ENCODE peak calls at places on chromosomes 13 and 19, in eight cellular contexts. U is foreskin fibroblast; H is CD8-positive, alpha-beta T cell; X is tibial artery; M is IMR-90; S is bronchial epithelial cell; E is heart left ventricle; K is activated B cell treated with CpG ODN at 0.5 μM for 24 hours. O is an unnamed sample.

GRCh38 chr13:47100214-47100853 is 203.5 kb upstream of the HTR2A start:
- DNase-seq in U (no peak), H (no peak), X (no peak), M (peak), S (no peak), E (no peak), K (no peak), O (no peak)

GRCh38 chr13:77034883-77035282 is 7.9 kb upstream of the FBXL3 start:
- DNase-seq in U (peak), H (no peak), X (no peak), M (peak), S (peak), E (no peak), K (no peak), O (peak)

GRCh38 chr13:43016226-43016625 is 7.2 kb upstream of the DNAJC15 start:
- DNase-seq in U (no peak), H (no peak), X (no peak), M (no peak), S (peak), E (no peak), K (no peak), O (no peak)

GRCh38 chr19:40219721-40220276 is 1.6 kb upstream of the TTC9B start:
- DNase-seq in U (peak), H (no peak), X (no peak), M (peak), S (peak), E (no peak), K (no peak), O (peak)

GRCh38 chr13:85383291-85383690 is 415.9 kb downstream of the SLITRK6 start:
- DNase-seq in U (no peak), H (no peak), X (no peak), M (no peak), S (no peak), E (no peak), K (no peak), O (no peak)

GRCh38 chr13:48749144-48749543 is 95.4 kb downstream of the CYSLTR2 start:
- DNase-seq in U (peak), H (no peak), X (no peak), M (peak), S (peak), E (peak), K (no peak), O (peak)

GRCh38 chr13:29743229-29743786 is 107.1 kb downstream of the UBL3 start:
- DNase-seq in U (peak), H (no peak), X (peak), M (peak), S (no peak), E (no peak), K (no peak), O (peak)

GRCh38 chr13:114071991-114072390 is 60.4 kb downstream of the RASA3 start:
- DNase-seq in U (no peak), H (no peak), X (peak), M (no peak), S (no peak), E (peak), K (no peak), O (no peak)

GRCh38 chr13:36420437-36420891 is 11.8 kb upstream of the CCNA1 start:
- DNase-seq in U (peak), H (peak), X (peak), M (peak), S (peak), E (peak), K (peak), O (peak)

GRCh38 chr13:75715598-75716523 is 79.7 kb downstream of the LMO7 start:
- DNase-seq in U (no peak), H (no peak), X (no peak), M (no peak), S (peak), E (no peak), K (no peak), O (peak)

GRCh38 chr13:111974065-111974640 is 92.8 kb upstream of the SOX1 start:
- DNase-seq in U (no peak), H (no peak), X (no peak), M (no peak), S (no peak), E (no peak), K (no peak), O (no peak)

GRCh38 chr19:48858984-48859710 is 9.3 kb downstream of the PLEKHA4 start:
- DNase-seq in U (no peak), H (peak), X (no peak), M (no peak), S (no peak), E (no peak), K (peak), O (no peak)

GRCh38 chr19:40626918-40627317 is 25.7 kb downstream of the LTBP4 start:
- DNase-seq in U (no peak), H (no peak), X (no peak), M (no peak), S (no peak), E (no peak), K (no peak), O (no peak)

GRCh38 chr19:33055718-33056117 is 9.0 kb downstream of the RHPN2 start:
- DNase-seq in U (no peak), H (no peak), X (no peak), M (peak), S (no peak), E (no peak), K (no peak), O (peak)

GRCh38 chr13:25375727-25376358 is 4.1 kb downstream of the ATP8A2 start:
- DNase-seq in U (peak), H (peak), X (no peak), M (peak), S (peak), E (no peak), K (no peak), O (peak)

GRCh38 chr19:52453324-52454094 is at the start of gene ZNF578:
- DNase-seq in U (peak), H (peak), X (peak), M (peak), S (peak), E (peak), K (peak), O (peak)

GRCh38 chr13:39881887-39882286 is 226.4 kb downstream of the COG6 start:
- DNase-seq in U (no peak), H (no peak), X (no peak), M (peak), S (peak), E (no peak), K (no peak), O (peak)

GRCh38 chr13:72255908-72256307 is 388.9 kb upstream of the DACH1 start:
- DNase-seq in U (no peak), H (no peak), X (no peak), M (no peak), S (peak), E (no peak), K (no peak), O (peak)

GRCh38 chr13:47087841-47088240 is 191.0 kb upstream of the HTR2A start:
- DNase-seq in U (peak), H (no peak), X (no peak), M (peak), S (no peak), E (no peak), K (no peak), O (peak)

GRCh38 chr13:39148513-39148961 is 110.3 kb downstream of the NHLRC3 start:
- DNase-seq in U (peak), H (no peak), X (no peak), M (no peak), S (peak), E (no peak), K (no peak), O (peak)

GRCh38 chr13:101730420-101731000 is 278.0 kb downstream of the ITGBL1 start:
- DNase-seq in U (no peak), H (no peak), X (no peak), M (no peak), S (no peak), E (no peak), K (no peak), O (no peak)

GRCh38 chr19:42051166-42052115 is 18.6 kb downstream of the GRIK5 start:
- DNase-seq in U (no peak), H (no peak), X (no peak), M (no peak), S (peak), E (no peak), K (no peak), O (no peak)

GRCh38 chr19:48739835-48740704 is at the start of gene RASIP1:
- DNase-seq in U (no peak), H (no peak), X (no peak), M (no peak), S (no peak), E (peak), K (no peak), O (no peak)

DNA sequence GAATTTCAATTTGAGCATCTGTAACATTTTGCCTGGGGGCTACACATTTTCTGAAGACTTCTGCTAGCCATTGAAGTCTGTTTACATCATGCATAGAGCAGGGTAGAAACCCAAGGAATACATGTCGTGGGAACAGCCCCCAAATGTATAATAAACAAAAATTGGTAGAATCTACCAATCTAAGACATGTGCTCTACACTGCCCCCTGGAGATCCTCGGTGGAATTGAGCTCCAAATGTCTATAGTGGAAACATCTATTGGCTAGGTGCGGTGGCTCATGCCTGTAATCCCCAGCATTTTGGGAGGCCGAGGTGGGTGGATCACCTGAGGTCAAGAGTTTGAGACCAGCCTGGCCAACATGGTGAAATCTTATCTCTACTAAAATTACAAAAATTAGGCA is 57.3 kb downstream of the MBD3L2B start:
- DNase-seq in U (no peak), H (peak), X (no peak), M (no peak), S (no peak), E (no peak), K (no peak), O (no peak)
- TF ChIP-seq CTCF in U (no peak), H (peak), X (no peak), M (no peak), S (peak), E (peak), K (no peak), O (peak)

DNA sequence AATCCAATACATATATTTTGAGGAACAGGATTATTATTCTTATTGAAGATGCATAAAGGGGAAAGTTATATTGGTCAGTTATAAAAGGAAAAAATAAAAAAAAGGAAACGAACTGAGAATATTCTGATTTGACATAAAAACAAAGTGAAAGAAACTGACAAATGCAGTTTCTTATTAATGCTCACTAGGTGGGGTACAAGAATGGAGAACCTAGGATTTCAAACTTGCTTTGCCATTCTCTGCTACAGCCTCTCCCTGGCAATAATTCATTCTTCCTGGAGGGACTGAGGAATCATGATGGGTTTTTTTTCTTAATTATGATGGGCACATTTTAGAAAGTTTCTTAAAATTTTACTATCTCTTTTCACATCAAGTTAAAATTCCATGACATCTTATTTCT is 154.9 kb downstream of the PCDH9 start:
- DNase-seq in U (no peak), H (no peak), X (no peak), M (peak), S (no peak), E (no peak), K (no peak), O (peak)
- TF ChIP-seq CTCF in U (no peak), H (no peak), X (no peak), M (peak), S (no peak), E (peak), K (no peak), O (peak)

GRCh38 chr13:51666839-51667238 is 82.6 kb downstream of the WDFY2 start:
- DNase-seq in U (no peak), H (no peak), X (no peak), M (no peak), S (no peak), E (no peak), K (no peak), O (no peak)

GRCh38 chr13:51663980-51664957 is 80.0 kb downstream of the WDFY2 start:
- DNase-seq in U (no peak), H (no peak), X (no peak), M (no peak), S (peak), E (no peak), K (no peak), O (no peak)

GRCh38 chr13:51668580-51669195 is 84.4 kb downstream of the WDFY2 start:
- DNase-seq in U (no peak), H (no peak), X (no peak), M (no peak), S (no peak), E (no peak), K (no peak), O (no peak)

GRCh38 chr13:51666316-51666715 is 82.1 kb downstream of the WDFY2 start:
- DNase-seq in U (no peak), H (no peak), X (no peak), M (no peak), S (no peak), E (no peak), K (no peak), O (no peak)

DNA sequence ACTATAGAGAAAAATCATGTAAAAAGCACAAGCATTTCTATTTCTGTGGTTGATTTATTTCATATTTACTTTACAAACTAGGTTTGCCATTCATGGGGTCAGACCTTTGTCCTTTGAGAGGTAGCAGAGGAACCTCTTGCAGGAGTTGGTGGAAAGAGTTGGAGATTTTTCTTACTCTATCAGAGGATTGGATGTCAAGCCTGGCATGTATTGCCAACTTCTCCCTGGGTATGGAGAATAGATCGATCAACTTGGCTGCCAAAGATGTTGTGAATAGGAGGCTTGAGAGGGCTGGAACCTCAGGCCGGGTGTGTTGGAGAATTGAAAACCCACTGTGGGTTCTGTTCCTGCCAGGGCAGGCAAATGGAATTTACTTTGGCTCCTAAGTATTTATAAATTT is 81.2 kb downstream of the WDFY2 start:
- DNase-seq in U (no peak), H (no peak), X (no peak), M (no peak), S (no peak), E (no peak), K (no peak), O (no peak)
- TF ChIP-seq CTCF in U (no peak), H (no peak), X (no peak), M (no peak), S (no peak), E (no peak), K (no peak), O (no peak)

DNA sequence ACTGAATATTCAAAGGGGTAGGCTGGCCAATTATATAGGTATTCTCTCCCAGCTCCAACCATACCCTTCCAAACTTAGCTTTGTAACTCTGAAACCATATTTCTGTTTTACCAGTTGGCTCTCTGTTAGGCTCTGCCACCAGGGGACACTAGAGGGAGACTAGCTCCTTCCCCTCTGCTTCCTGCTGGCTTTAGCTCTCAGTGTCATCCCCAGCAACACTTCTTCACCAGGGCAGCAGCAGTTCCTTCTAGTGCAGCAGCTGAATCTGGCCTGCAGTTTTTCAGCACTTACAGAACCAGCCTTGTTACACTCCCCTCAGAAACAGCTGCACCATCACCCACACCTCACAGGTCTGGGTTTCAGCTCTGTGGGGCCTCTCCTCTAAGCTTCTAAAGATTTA is 51.0 kb upstream of the DOCK9 start:
- DNase-seq in U (no peak), H (peak), X (no peak), M (no peak), S (no peak), E (no peak), K (no peak), O (no peak)
- TF ChIP-seq CTCF in U (no peak), H (peak), X (no peak), M (no peak), S (peak), E (peak), K (no peak), O (peak)

GRCh38 chr13:45928843-45929242 is 77.3 kb upstream of the SIAH3 start:
- DNase-seq in U (no peak), H (no peak), X (no peak), M (no peak), S (peak), E (no peak), K (no peak), O (peak)

GRCh38 chr13:45928196-45928595 is 76.6 kb upstream of the SIAH3 start:
- DNase-seq in U (no peak), H (no peak), X (no peak), M (no peak), S (no peak), E (no peak), K (no peak), O (no peak)

GRCh38 chr13:45921337-45921736 is 69.8 kb upstream of the SIAH3 start:
- DNase-seq in U (no peak), H (no peak), X (no peak), M (no peak), S (no peak), E (no peak), K (no peak), O (no peak)

DNA sequence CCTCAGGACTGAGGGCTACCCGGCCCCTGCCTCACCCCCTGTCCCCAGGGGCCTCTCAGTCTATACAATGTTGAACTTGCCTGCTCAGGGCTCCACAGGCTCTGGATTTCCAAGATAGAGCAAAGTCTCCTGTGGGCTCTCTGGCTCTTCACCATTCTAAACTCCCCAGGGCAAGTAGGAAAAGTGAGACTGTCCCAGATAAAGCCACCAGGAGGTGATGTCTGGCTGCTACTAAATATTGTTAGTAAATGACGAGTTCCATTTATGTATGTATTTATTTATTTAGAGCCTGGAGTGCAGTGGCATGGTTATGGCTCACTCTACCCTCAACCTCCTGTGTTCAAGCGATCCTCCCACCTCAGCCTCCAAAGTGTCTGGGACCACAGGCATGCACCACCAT is 73.6 kb upstream of the SIAH3 start:
- DNase-seq in U (no peak), H (no peak), X (no peak), M (no peak), S (no peak), E (no peak), K (no peak), O (peak)
- TF ChIP-seq CTCF in U (no peak), H (no peak), X (no peak), M (peak), S (no peak), E (no peak), K (no peak), O (peak)

DNA sequence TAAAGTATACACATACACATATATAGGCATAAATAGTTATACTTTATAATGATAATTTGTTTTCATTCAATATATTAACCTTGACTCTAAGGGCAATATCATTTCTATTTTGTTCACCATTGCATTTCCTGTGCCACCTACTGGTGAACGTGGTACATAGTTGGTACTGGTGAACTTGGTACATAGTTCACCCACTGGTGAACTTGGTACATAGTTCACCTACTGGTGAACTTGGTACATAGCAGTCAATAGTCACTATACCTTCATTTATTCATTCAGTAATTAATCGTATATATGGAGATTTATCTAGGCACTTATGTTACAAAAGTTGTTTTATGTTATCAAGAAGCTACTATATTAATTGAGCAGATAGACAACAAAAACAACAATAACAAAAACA is 172.6 kb upstream of the ATXN8OS start:
- DNase-seq in U (no peak), H (no peak), X (no peak), M (no peak), S (peak), E (no peak), K (no peak), O (no peak)
- TF ChIP-seq CTCF in U (no peak), H (no peak), X (no peak), M (no peak), S (no peak), E (no peak), K (no peak), O (no peak)

GRCh38 chr19:16117594-16118033 is 5.9 kb downstream of the RAB8A start:
- DNase-seq in U (no peak), H (no peak), X (no peak), M (no peak), S (no peak), E (no peak), K (peak), O (no peak)
- TF ChIP-seq CTCF in U (peak), H (no peak), X (no peak), M (peak), S (no peak), E (no peak), K (no peak), O (no peak)

GRCh38 chr13:41568990-41569387 is 111.6 kb downstream of the RGCC start:
- DNase-seq in U (peak), H (no peak), X (no peak), M (peak), S (no peak), E (no peak), K (no peak), O (peak)
- TF ChIP-seq CTCF in U (no peak), H (no peak), X (peak), M (no peak), S (no peak), E (no peak), K (no peak), O (no peak)

GRCh38 chr19:45553464-45553863 is 31.1 kb downstream of the OPA3 start:
- DNase-seq in U (no peak), H (no peak), X (no peak), M (no peak), S (peak), E (peak), K (no peak), O (no peak)
- TF ChIP-seq CTCF in U (no peak), H (no peak), X (no peak), M (no peak), S (peak), E (no peak), K (no peak), O (no peak)

O was measured in fibroblast of pulmonary artery.